ENCODE peak calls at places on chromosome X, in eight cellular contexts. One of them, this sample, is unnamed.

GRCh38 chrX:53317365-53318069 is 36.1 kb upstream of the IQSEC2 start:
- DNase-seq in ascending aorta: peak; percentile 80
- DNase-seq in lower lobe of right lung: peak; percentile 65
- DNase-seq in ovary: peak; percentile 77
- DNase-seq in fibroblast of lung: peak; percentile 36
- DNase-seq in tibial nerve: peak; percentile 46
- DNase-seq in aorta: peak; percentile 88
- DNase-seq in A549: peak; percentile 70
- DNase-seq in this sample: peak; percentile 66

GRCh38 chrX:8868070-8868795 is 67.0 kb upstream of the FAM9A start:
- DNase-seq in ascending aorta: no peak
- DNase-seq in lower lobe of right lung: no peak
- DNase-seq in ovary: no peak
- DNase-seq in fibroblast of lung: peak; percentile 82
- DNase-seq in tibial nerve: no peak
- DNase-seq in aorta: no peak
- DNase-seq in A549: peak; percentile 29
- DNase-seq in this sample: no peak

GRCh38 chrX:129139837-129140679 is 383.2 kb downstream of the SMARCA1 start:
- DNase-seq in ascending aorta: no peak
- DNase-seq in lower lobe of right lung: no peak
- DNase-seq in ovary: no peak
- DNase-seq in fibroblast of lung: peak; percentile 35
- DNase-seq in tibial nerve: no peak
- DNase-seq in aorta: no peak
- DNase-seq in A549: no peak
- DNase-seq in this sample: no peak

GRCh38 chrX:22526339-22526738 is 253.6 kb downstream of the CBLL2 start:
- DNase-seq in ascending aorta: no peak
- DNase-seq in lower lobe of right lung: no peak
- DNase-seq in ovary: no peak
- DNase-seq in fibroblast of lung: peak; percentile 77
- DNase-seq in tibial nerve: no peak
- DNase-seq in aorta: no peak
- DNase-seq in A549: no peak
- DNase-seq in this sample: no peak

GRCh38 chrX:145843196-145843595 is 25.6 kb downstream of the SLITRK2 start:
- DNase-seq in ascending aorta: no peak
- DNase-seq in lower lobe of right lung: no peak
- DNase-seq in ovary: no peak
- DNase-seq in fibroblast of lung: no peak
- DNase-seq in tibial nerve: no peak
- DNase-seq in aorta: no peak
- DNase-seq in A549: no peak
- DNase-seq in this sample: peak; percentile 50

GRCh38 chrX:71627588-71628404 is 9.5 kb upstream of the CXCR3 start:
- DNase-seq in ascending aorta: no peak
- DNase-seq in lower lobe of right lung: no peak
- DNase-seq in ovary: no peak
- DNase-seq in fibroblast of lung: no peak
- DNase-seq in tibial nerve: no peak
- DNase-seq in aorta: no peak
- DNase-seq in A549: no peak
- DNase-seq in this sample: no peak

GRCh38 chrX:33339219-33339618 is 127.9 kb upstream of the DMD start:
- DNase-seq in ascending aorta: no peak
- DNase-seq in lower lobe of right lung: no peak
- DNase-seq in ovary: no peak
- DNase-seq in fibroblast of lung: no peak
- DNase-seq in tibial nerve: no peak
- DNase-seq in aorta: no peak
- DNase-seq in A549: no peak
- DNase-seq in this sample: no peak

GRCh38 chrX:67587946-67588624 is 44.3 kb downstream of the AR start:
- DNase-seq in ascending aorta: no peak
- DNase-seq in lower lobe of right lung: no peak
- DNase-seq in ovary: no peak
- DNase-seq in fibroblast of lung: peak; percentile 42
- DNase-seq in tibial nerve: no peak
- DNase-seq in aorta: no peak
- DNase-seq in A549: no peak
- DNase-seq in this sample: no peak

GRCh38 chrX:123731987-123732678 is 719 bp downstream of the THOC2 start:
- DNase-seq in ascending aorta: no peak
- DNase-seq in lower lobe of right lung: no peak
- DNase-seq in ovary: peak; percentile 45
- DNase-seq in fibroblast of lung: peak; percentile 17
- DNase-seq in tibial nerve: no peak
- DNase-seq in aorta: no peak
- DNase-seq in A549: peak; percentile 27
- DNase-seq in this sample: peak; percentile 42

GRCh38 chrX:17412692-17413091 is 37.7 kb downstream of the NHS start:
- DNase-seq in ascending aorta: no peak
- DNase-seq in lower lobe of right lung: no peak
- DNase-seq in ovary: no peak
- DNase-seq in fibroblast of lung: peak; percentile 87
- DNase-seq in tibial nerve: no peak
- DNase-seq in aorta: no peak
- DNase-seq in A549: peak; percentile 21
- DNase-seq in this sample: no peak

GRCh38 chrX:110442631-110443030 is 84.0 kb downstream of the RTL9 start:
- DNase-seq in ascending aorta: no peak
- DNase-seq in lower lobe of right lung: no peak
- DNase-seq in ovary: no peak
- DNase-seq in fibroblast of lung: peak; percentile 28
- DNase-seq in tibial nerve: no peak
- DNase-seq in aorta: no peak
- DNase-seq in A549: peak; percentile 46
- DNase-seq in this sample: no peak

GRCh38 chrX:40174594-40175415 is 77.0 kb upstream of the BCOR start:
- DNase-seq in ascending aorta: peak; percentile 74
- DNase-seq in lower lobe of right lung: peak; percentile 64
- DNase-seq in ovary: peak; percentile 74
- DNase-seq in fibroblast of lung: peak; percentile 66
- DNase-seq in tibial nerve: no peak
- DNase-seq in aorta: peak; percentile 88
- DNase-seq in A549: no peak
- DNase-seq in this sample: peak; percentile 67
- H3K9me3 ChIP-seq in ascending aorta: no peaks in the 10 kb centered on the region
- H3K9me3 ChIP-seq in lower lobe of right lung: no peaks in the 10 kb centered on the region
- H3K9me3 ChIP-seq in ovary: no peaks in the 10 kb centered on the region
- H3K9me3 ChIP-seq in fibroblast of lung: no peaks in the 10 kb centered on the region
- H3K9me3 ChIP-seq in tibial nerve: no peaks in the 10 kb centered on the region
- H3K9me3 ChIP-seq in aorta: no peaks in the 10 kb centered on the region
- H3K9me3 ChIP-seq in A549: no peaks in the 10 kb centered on the region
- H3K9me3 ChIP-seq in this sample: no peaks in the 10 kb centered on the region

DNA sequence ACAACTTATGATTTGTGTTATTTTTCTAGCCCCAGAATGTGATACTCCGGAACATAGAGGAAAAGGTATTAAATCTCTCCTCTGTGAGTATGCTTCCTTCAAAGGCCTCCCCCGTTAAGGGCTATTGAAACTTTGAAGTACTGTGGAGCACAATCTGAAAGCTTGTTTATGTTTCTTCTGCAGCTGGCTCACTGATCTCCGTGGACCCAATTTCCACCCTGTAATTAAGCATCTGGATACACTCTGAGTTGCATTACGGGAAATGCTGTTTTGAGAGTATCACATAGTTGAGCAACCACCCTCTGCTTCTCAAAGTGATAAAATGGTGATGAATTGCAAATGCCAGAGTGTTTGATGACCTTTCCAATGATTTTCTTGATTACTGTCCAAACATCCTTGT is 296.8 kb upstream of the PABPC5 start:
- DNase-seq in ascending aorta: no peak
- DNase-seq in lower lobe of right lung: no peak
- DNase-seq in ovary: no peak
- DNase-seq in fibroblast of lung: no peak
- DNase-seq in tibial nerve: no peak
- DNase-seq in aorta: no peak
- DNase-seq in A549: no peak
- DNase-seq in this sample: no peak
- H3K4me1 ChIP-seq in ascending aorta: no peaks in the 10 kb centered on the region
- H3K4me1 ChIP-seq in lower lobe of right lung: no peaks in the 10 kb centered on the region
- H3K4me1 ChIP-seq in ovary: no peaks in the 10 kb centered on the region
- H3K4me1 ChIP-seq in fibroblast of lung: no peaks in the 10 kb centered on the region
- H3K4me1 ChIP-seq in tibial nerve: no peaks in the 10 kb centered on the region
- H3K4me1 ChIP-seq in aorta: no peaks in the 10 kb centered on the region
- H3K4me1 ChIP-seq in A549: no peaks in the 10 kb centered on the region
- H3K4me1 ChIP-seq in this sample: no peaks in the 10 kb centered on the region

GRCh38 chrX:38879631-38880220 is 78.5 kb downstream of the MID1IP1 start:
- DNase-seq in ascending aorta: no peak
- DNase-seq in lower lobe of right lung: no peak
- DNase-seq in ovary: no peak
- DNase-seq in fibroblast of lung: no peak
- DNase-seq in tibial nerve: no peak
- DNase-seq in aorta: no peak
- DNase-seq in A549: no peak
- DNase-seq in this sample: no peak

GRCh38 chrX:38881727-38882126 is 80.5 kb downstream of the MID1IP1 start:
- DNase-seq in ascending aorta: no peak
- DNase-seq in lower lobe of right lung: no peak
- DNase-seq in ovary: no peak
- DNase-seq in fibroblast of lung: no peak
- DNase-seq in tibial nerve: no peak
- DNase-seq in aorta: no peak
- DNase-seq in A549: no peak
- DNase-seq in this sample: no peak

GRCh38 chrX:38881066-38881465 is 79.8 kb downstream of the MID1IP1 start:
- DNase-seq in ascending aorta: no peak
- DNase-seq in lower lobe of right lung: no peak
- DNase-seq in ovary: no peak
- DNase-seq in fibroblast of lung: no peak
- DNase-seq in tibial nerve: no peak
- DNase-seq in aorta: no peak
- DNase-seq in A549: no peak
- DNase-seq in this sample: no peak

GRCh38 chrX:38878674-38879375 is 77.6 kb downstream of the MID1IP1 start:
- DNase-seq in ascending aorta: no peak
- DNase-seq in lower lobe of right lung: no peak
- DNase-seq in ovary: no peak
- DNase-seq in fibroblast of lung: no peak
- DNase-seq in tibial nerve: no peak
- DNase-seq in aorta: no peak
- DNase-seq in A549: no peak
- DNase-seq in this sample: no peak

DNA sequence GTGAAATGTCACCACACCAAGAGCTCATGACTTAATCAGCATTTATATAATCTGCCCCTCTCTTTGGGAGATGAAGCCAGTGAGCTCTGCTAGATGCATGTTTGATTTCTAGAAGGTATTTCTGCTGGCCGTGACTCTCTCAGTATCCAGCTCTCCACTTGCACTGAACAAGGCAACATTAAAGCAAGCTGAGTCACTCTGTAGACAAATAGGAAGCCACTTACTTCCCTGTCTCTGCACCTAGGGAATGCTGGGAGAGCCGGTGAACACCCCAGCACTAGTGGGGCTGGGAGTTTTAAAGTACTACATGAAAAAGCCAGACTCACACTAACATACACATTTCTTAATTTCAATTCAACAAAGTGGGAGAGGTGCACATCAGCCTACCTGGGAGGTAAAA is 79.2 kb downstream of the MID1IP1 start:
- DNase-seq in ascending aorta: no peak
- DNase-seq in lower lobe of right lung: no peak
- DNase-seq in ovary: no peak
- DNase-seq in fibroblast of lung: peak; percentile 67
- DNase-seq in tibial nerve: no peak
- DNase-seq in aorta: no peak
- DNase-seq in A549: peak; percentile 1
- DNase-seq in this sample: no peak
- H3K27ac ChIP-seq in ascending aorta: no peak overlapping the region
- H3K27ac ChIP-seq in lower lobe of right lung: peak overlapping the region; percentile 46
- H3K27ac ChIP-seq in ovary: no peak overlapping the region
- H3K27ac ChIP-seq in fibroblast of lung: no peak overlapping the region
- H3K27ac ChIP-seq in tibial nerve: no peak overlapping the region
- H3K27ac ChIP-seq in aorta: no peak overlapping the region
- H3K27ac ChIP-seq in A549: no peak overlapping the region
- H3K27ac ChIP-seq in this sample: no peak overlapping the region

DNA sequence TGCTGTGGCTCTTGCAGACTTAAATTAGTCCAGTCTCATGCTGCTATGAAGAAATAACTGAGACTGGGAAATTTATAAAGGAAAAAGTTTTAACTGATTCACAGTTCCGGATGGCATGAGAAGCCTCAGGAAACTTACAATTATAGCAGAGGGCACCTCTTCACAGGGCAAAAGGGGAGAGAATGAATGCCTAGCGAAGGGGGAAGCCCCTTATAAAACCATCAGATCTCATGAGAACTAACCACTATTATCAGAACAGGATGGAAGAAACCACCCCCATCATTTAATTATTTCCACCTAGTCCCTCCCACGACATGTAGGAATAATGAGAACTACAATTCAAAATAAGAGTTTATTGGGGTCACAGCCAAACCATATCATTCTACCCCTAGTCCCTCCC is 91.4 kb downstream of the GPR174 start:
- DNase-seq in ascending aorta: no peak
- DNase-seq in lower lobe of right lung: no peak
- DNase-seq in ovary: no peak
- DNase-seq in fibroblast of lung: no peak
- DNase-seq in tibial nerve: no peak
- DNase-seq in aorta: no peak
- DNase-seq in A549: no peak
- DNase-seq in this sample: no peak
- H3K9me3 ChIP-seq in ascending aorta: no peaks in the 10 kb centered on the region
- H3K9me3 ChIP-seq in lower lobe of right lung: no peaks in the 10 kb centered on the region
- H3K9me3 ChIP-seq in ovary: no peaks in the 10 kb centered on the region
- H3K9me3 ChIP-seq in fibroblast of lung: no peaks in the 10 kb centered on the region
- H3K9me3 ChIP-seq in tibial nerve: no peaks in the 10 kb centered on the region
- H3K9me3 ChIP-seq in aorta: no peaks in the 10 kb centered on the region
- H3K9me3 ChIP-seq in A549: no peaks in the 10 kb centered on the region
- H3K9me3 ChIP-seq in this sample: no peaks in the 10 kb centered on the region

GRCh38 chrX:12719837-12720236 is 71.4 kb upstream of the PRPS2 start:
- DNase-seq in ascending aorta: no peak
- DNase-seq in lower lobe of right lung: no peak
- DNase-seq in ovary: no peak
- DNase-seq in fibroblast of lung: no peak
- DNase-seq in tibial nerve: no peak
- DNase-seq in aorta: no peak
- DNase-seq in A549: no peak
- DNase-seq in this sample: no peak
- H3K4me1 ChIP-seq in ascending aorta: no peaks in the 10 kb centered on the region
- H3K4me1 ChIP-seq in lower lobe of right lung: no peaks in the 10 kb centered on the region
- H3K4me1 ChIP-seq in ovary: no peaks in the 10 kb centered on the region
- H3K4me1 ChIP-seq in fibroblast of lung: no peaks in the 10 kb centered on the region
- H3K4me1 ChIP-seq in tibial nerve: no peaks in the 10 kb centered on the region
- H3K4me1 ChIP-seq in aorta: no peaks in the 10 kb centered on the region
- H3K4me1 ChIP-seq in A549: no peaks in the 10 kb centered on the region
- H3K4me1 ChIP-seq in this sample: no peaks in the 10 kb centered on the region

GRCh38 chrX:134362560-134363089 is 97.3 kb upstream of the HPRT1 start:
- DNase-seq in ascending aorta: no peak
- DNase-seq in lower lobe of right lung: no peak
- DNase-seq in ovary: no peak
- DNase-seq in fibroblast of lung: no peak
- DNase-seq in tibial nerve: no peak
- DNase-seq in aorta: no peak
- DNase-seq in A549: no peak
- DNase-seq in this sample: no peak
- H3K27ac ChIP-seq in ascending aorta: no peak overlapping the region
- H3K27ac ChIP-seq in lower lobe of right lung: no peak overlapping the region
- H3K27ac ChIP-seq in ovary: no peak overlapping the region
- H3K27ac ChIP-seq in fibroblast of lung: no peak overlapping the region
- H3K27ac ChIP-seq in tibial nerve: no peak overlapping the region
- H3K27ac ChIP-seq in aorta: no peak overlapping the region
- H3K27ac ChIP-seq in A549: no peak overlapping the region
- H3K27ac ChIP-seq in this sample: no peak overlapping the region